ENCODE peak calls at places on chromosome 22, in eight cellular contexts. W is tibial nerve, Z is ascending aorta, F is spleen, M is cardiac muscle cell, K is neural progenitor cell, A is thoracic aorta, J is foreskin fibroblast. R is an unnamed sample.

GRCh38 chr22:35258144-35258988 is 1.1 kb downstream of the HMGXB4 start:
- DNase-seq in W (no peak), Z (no peak), F (no peak), M (peak), K (peak), A (no peak), J (no peak), R (no peak)

GRCh38 chr22:33851240-33851639 is 69.0 kb downstream of the LARGE1 start:
- DNase-seq in W (no peak), Z (no peak), F (no peak), M (no peak), K (no peak), A (no peak), J (no peak), R (no peak)

GRCh38 chr22:44702479-44703219 is 645 bp downstream of the PRR5 start:
- DNase-seq in W (no peak), Z (no peak), F (peak), M (peak), K (peak), A (no peak), J (no peak), R (no peak)

GRCh38 chr22:41445171-41446056 is 1.2 kb downstream of the TOB2 start:
- DNase-seq in W (no peak), Z (no peak), F (peak), M (no peak), K (peak), A (no peak), J (no peak), R (no peak)

GRCh38 chr22:24772493-24773220 is 1.9 kb downstream of the PIWIL3 start:
- DNase-seq in W (no peak), Z (no peak), F (no peak), M (peak), K (peak), A (no peak), J (peak), R (no peak)

GRCh38 chr22:25357056-25357455 is 137.6 kb downstream of the CRYBB2 start:
- DNase-seq in W (no peak), Z (no peak), F (peak), M (no peak), K (no peak), A (no peak), J (no peak), R (no peak)

GRCh38 chr22:49621601-49622210 is 206.0 kb downstream of the BRD1 start:
- DNase-seq in W (no peak), Z (no peak), F (peak), M (no peak), K (no peak), A (no peak), J (no peak), R (no peak)

GRCh38 chr22:42803454-42803853 is 53.6 kb downstream of the ARFGAP3 start:
- DNase-seq in W (no peak), Z (no peak), F (no peak), M (no peak), K (no peak), A (no peak), J (no peak), R (no peak)

GRCh38 chr22:38016182-38017078 is 32.1 kb upstream of the SOX10 start:
- DNase-seq in W (peak), Z (no peak), F (no peak), M (peak), K (peak), A (no peak), J (no peak), R (no peak)

GRCh38 chr22:42868751-42869251 is 11.7 kb upstream of the ARFGAP3 start:
- DNase-seq in W (no peak), Z (peak), F (no peak), M (peak), K (no peak), A (no peak), J (no peak), R (no peak)

GRCh38 chr22:42642801-42643631 is 2.6 kb upstream of the ATP5MGL start:
- DNase-seq in W (no peak), Z (no peak), F (no peak), M (no peak), K (peak), A (no peak), J (no peak), R (no peak)

GRCh38 chr22:37746366-37747089 is 49.7 kb downstream of the TRIOBP start:
- DNase-seq in W (no peak), Z (no peak), F (peak), M (no peak), K (peak), A (no peak), J (no peak), R (no peak)

GRCh38 chr22:20014526-20015186 is 2.0 kb downstream of the ARVCF start:
- DNase-seq in W (no peak), Z (no peak), F (peak), M (no peak), K (no peak), A (no peak), J (no peak), R (no peak)

GRCh38 chr22:19350947-19351346 is 59.4 kb upstream of the CLTCL1 start:
- DNase-seq in W (no peak), Z (no peak), F (no peak), M (no peak), K (no peak), A (no peak), J (no peak), R (no peak)

GRCh38 chr22:44459041-44459440 is 39.0 kb downstream of the RTL6 start:
- DNase-seq in W (no peak), Z (no peak), F (peak), M (no peak), K (no peak), A (no peak), J (no peak), R (no peak)

GRCh38 chr22:45246060-45246985 is 5.6 kb upstream of the KIAA0930 start:
- DNase-seq in W (no peak), Z (no peak), F (no peak), M (peak), K (no peak), A (no peak), J (peak), R (no peak)

GRCh38 chr22:23791737-23792645 is 5.2 kb downstream of the SMARCB1 start:
- DNase-seq in W (no peak), Z (no peak), F (peak), M (no peak), K (no peak), A (no peak), J (no peak), R (no peak)

GRCh38 chr22:40479887-40480538 is 109.6 kb downstream of the SGSM3 start:
- DNase-seq in W (no peak), Z (no peak), F (no peak), M (peak), K (no peak), A (no peak), J (peak), R (no peak)

GRCh38 chr22:42114721-42115120 is 15.9 kb downstream of the CYP2D6 start:
- DNase-seq in W (no peak), Z (no peak), F (no peak), M (peak), K (peak), A (no peak), J (peak), R (no peak)

GRCh38 chr22:28801845-28802594 is 1.7 kb upstream of the XBP1 start:
- DNase-seq in W (no peak), Z (no peak), F (no peak), M (no peak), K (no peak), A (no peak), J (no peak), R (no peak)

GRCh38 chr22:27667121-27667843 is 134.3 kb downstream of the MN1 start:
- DNase-seq in W (no peak), Z (no peak), F (peak), M (peak), K (peak), A (no peak), J (no peak), R (no peak)

GRCh38 chr22:28112548-28113043 is 193.5 kb upstream of the PITPNB start:
- DNase-seq in W (peak), Z (no peak), F (no peak), M (peak), K (peak), A (peak), J (peak), R (no peak)

GRCh38 chr22:39383841-39384625 is 15.5 kb upstream of the TAB1 start:
- DNase-seq in W (no peak), Z (no peak), F (no peak), M (no peak), K (no peak), A (no peak), J (no peak), R (no peak)

GRCh38 chr22:39381930-39382329 is 17.6 kb upstream of the TAB1 start:
- DNase-seq in W (no peak), Z (no peak), F (no peak), M (no peak), K (no peak), A (no peak), J (no peak), R (no peak)

GRCh38 chr22:39382410-39382809 is 17.2 kb upstream of the TAB1 start:
- DNase-seq in W (no peak), Z (no peak), F (no peak), M (no peak), K (no peak), A (no peak), J (no peak), R (no peak)

GRCh38 chr22:39388261-39389011 is 11.1 kb upstream of the TAB1 start:
- DNase-seq in W (peak), Z (peak), F (peak), M (peak), K (peak), A (peak), J (peak), R (no peak)

DNA sequence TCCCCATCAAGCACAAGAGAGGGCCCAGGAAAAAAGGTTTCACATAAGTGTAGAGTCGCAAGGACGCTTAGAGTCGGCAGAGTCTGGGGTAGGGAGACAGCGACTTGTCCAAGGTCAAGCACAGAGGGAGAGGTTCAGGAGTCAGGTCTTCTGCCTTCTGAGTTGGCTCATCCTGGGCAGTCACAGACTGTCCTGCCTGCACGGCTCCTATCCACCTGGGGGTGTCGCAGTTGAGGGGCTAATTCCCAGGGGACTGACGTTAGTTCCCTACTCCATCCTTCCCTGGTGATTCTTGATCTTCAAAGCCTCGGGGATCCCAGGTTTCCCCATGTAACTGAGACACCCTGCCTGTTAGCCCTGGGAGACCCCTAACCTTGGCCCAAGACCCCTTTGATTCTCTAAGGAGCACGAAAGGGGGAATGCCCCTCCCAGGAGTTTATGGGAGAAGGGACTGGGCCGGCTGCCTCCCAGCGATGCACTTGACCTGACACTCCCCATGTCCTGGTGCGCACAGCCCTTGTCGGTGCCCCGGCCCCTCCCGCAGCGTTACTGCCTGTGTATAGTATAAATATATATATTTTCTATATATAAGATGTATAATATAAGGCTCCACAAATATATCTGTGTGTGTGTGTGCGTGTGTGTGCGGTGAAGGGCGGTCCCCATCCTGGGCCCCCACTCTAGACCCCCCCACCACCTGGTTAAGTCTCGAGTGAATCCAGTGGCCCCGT is 14.7 kb upstream of the TAB1 start:
- DNase-seq in W (no peak), Z (no peak), F (no peak), M (peak), K (peak), A (no peak), J (no peak), R (no peak)
- TF ChIP-seq CTCF in W (no peak), Z (no peak), F (no peak), M (peak), K (peak), A (no peak), J (peak), R (no peak)

GRCh38 chr22:30310881-30311771 is 15.6 kb downstream of the TBC1D10A start:
- DNase-seq in W (peak), Z (no peak), F (no peak), M (peak), K (no peak), A (peak), J (peak), R (no peak)
- H3K4me3 ChIP-seq in W (no peak), Z (peak), F (no peak), M (no peak), K (no peak), A (peak), J (no peak), R (no peak)

DNA sequence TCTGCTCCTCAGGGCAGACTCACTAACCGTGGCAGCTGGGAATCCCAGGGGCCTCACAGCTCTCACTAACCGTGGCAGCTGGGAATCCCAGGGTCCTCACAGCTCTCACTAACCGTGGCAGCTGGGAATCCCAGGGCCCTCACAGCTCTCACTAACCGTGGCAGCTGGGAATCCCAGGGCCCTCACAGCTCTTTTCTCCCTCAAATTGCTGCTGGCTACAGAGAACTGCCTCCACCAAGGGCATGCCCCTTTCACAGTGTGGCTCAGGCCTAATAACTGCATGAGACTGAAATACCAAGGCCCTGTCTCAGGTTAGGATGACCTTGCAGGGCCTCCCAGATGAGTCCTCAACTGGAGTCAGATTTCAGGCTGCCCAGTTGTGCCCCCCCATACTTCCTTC is 35.1 kb upstream of the GGTLC2 start:
- DNase-seq in W (no peak), Z (no peak), F (no peak), M (no peak), K (no peak), A (no peak), J (peak), R (no peak)
- TF ChIP-seq CTCF in W (no peak), Z (no peak), F (no peak), M (no peak), K (no peak), A (no peak), J (no peak), R (no peak)

DNA sequence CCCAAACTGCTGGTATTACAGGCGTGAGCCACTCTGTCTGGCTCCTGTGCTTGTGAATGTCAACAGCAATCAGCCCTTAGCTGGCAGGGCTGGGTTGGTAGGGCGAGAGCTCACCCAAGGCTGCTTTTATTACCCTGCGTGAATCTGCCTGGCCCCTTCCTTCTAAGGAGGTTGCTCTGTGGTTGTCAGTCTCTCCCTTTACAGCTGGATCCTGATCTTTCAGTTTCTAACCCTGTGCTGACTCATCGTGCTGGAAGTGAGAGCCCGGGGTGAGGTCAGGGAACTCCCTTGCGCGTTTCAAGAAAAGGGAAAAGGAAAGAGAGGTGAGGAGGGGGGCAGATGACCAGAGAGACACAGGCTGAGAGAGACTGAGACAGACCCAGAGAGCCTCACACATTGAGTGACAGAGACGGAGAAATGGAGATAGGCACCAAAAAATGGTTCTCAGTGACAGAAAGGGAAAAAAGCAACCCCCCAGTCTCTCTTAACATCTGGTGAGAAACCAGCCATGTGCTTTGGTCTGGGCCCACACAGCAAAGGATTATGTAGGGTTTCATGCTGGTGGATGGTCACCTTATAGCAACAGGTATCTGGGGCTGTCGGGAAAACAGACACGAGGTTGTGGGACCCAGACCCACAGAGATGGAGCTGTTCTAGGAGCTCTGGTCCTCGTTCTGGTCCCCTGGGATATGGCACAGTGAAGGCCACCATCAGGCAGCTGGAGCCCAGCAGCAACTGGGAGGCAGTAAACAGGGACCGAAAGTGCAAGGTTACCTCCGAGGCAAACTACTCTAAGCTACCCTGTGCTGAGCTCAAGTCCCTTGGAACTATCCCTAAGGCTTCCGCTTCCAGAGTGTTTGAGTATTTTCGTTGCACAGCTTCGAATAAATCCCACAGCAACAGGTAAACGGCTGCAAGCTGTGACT is 2.5 kb downstream of the TCN2 start:
- DNase-seq in W (no peak), Z (peak), F (no peak), M (peak), K (no peak), A (no peak), J (peak), R (no peak)
- H3K4me3 ChIP-seq in W (no peak), Z (no peak), F (no peak), M (no peak), K (no peak), A (no peak), J (no peak), R (peak)

DNA sequence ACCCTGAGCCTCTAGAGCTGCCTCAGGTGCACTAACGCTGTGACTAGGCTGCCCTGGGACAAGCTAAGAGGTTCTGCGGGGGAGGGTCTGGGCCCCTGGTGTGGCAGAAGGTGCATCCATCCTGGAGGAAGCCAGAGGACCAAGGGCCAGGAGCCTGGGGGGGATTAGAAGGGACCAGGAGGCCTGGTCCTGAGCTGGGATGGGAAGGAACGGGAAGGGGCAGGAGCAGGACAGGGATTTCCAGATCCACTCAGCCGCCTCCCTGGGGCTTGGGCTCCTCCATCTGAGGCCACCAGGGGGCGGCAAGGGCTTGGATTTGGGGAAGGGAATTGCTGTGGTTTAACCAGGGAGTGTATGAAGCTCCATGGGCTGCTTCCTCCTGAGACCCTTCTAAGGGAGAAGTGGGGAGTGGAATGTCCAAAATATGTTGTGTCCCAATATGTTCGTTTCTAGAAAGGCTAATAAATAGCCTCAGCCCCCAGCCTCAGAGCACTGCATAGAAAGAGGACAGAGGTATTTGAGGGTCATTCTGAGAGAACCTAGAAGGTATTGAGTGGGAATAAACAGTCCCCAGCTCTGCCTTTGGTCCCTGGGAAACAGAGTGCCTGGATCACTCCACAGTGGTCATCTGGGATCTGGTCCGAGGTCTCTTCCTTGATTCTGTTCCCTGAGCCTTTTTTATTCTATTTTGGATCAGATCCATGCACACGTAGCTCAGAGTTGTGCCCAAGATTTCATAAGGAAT is 17.4 kb upstream of the PRAME start:
- DNase-seq in W (no peak), Z (no peak), F (no peak), M (peak), K (peak), A (no peak), J (peak), R (no peak)
- TF ChIP-seq CTCF in W (peak), Z (no peak), F (no peak), M (peak), K (peak), A (peak), J (peak), R (peak)

GRCh38 chr22:21701384-21701971 is 34.1 kb downstream of the YPEL1 start:
- DNase-seq in W (no peak), Z (no peak), F (no peak), M (no peak), K (no peak), A (no peak), J (no peak), R (no peak)

GRCh38 chr22:21702094-21702493 is 33.5 kb downstream of the YPEL1 start:
- DNase-seq in W (no peak), Z (no peak), F (no peak), M (no peak), K (no peak), A (no peak), J (no peak), R (no peak)

GRCh38 chr22:21698430-21699329 is 32.9 kb downstream of the PPIL2 start:
- DNase-seq in W (peak), Z (no peak), F (no peak), M (peak), K (peak), A (no peak), J (peak), R (no peak)

GRCh38 chr22:21699643-21700042 is 33.8 kb downstream of the PPIL2 start:
- DNase-seq in W (no peak), Z (no peak), F (no peak), M (no peak), K (no peak), A (no peak), J (no peak), R (no peak)

DNA sequence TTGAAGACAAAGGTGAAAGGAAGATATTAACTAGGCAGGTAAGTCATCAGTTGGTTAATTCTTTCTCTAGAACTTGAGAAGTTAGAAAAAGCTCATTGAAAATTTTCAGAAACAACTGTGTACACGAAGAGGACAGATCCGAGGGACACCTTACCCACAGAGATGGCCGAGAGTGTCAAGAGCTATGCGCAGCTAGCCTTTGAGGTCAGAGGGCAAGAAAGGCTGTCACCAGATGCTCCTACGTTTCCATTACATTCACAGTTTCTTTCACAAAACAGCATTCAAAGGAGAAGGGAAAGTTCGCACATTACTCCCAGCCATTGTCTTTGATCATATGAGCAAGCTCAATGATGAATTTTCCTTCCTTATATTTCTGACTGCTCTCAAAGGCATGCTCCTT is 34.8 kb downstream of the YPEL1 start:
- DNase-seq in W (no peak), Z (no peak), F (no peak), M (no peak), K (no peak), A (no peak), J (no peak), R (no peak)
- H3K4me3 ChIP-seq in W (no peak), Z (no peak), F (no peak), M (no peak), K (no peak), A (no peak), J (no peak), R (no peak)